ENCODE peak calls at places on chromosomes 6 and 20, in four cellular contexts. X is HCT116, T is brain microvascular endothelial cell, Y is ovary. S is an unnamed sample.

GRCh38 chr6:137350857-137351256 is 131.7 kb upstream of the IFNGR1 start:
- DNase-seq in Y (no peak), T (no peak), X (no peak), S (no peak)

GRCh38 chr20:4052554-4052953 is 37.2 kb upstream of the RNF24 start:
- DNase-seq in X (no peak), Y (no peak), T (no peak), S (no peak)

GRCh38 chr20:1754749-1755148 is 97.2 kb upstream of the SIRPG start:
- DNase-seq in T (no peak), X (no peak), Y (no peak), S (no peak)

GRCh38 chr6:43575772-43576551 is at the start of the genes POLH and XPO5:
- DNase-seq in T (peak; percentile 81), X (peak; percentile 81), Y (peak; percentile 94), S (peak; percentile 94)

GRCh38 chr6:170437719-170438401 is 115.2 kb downstream of the PSMB1 start:
- DNase-seq in T (no peak), Y (no peak), X (no peak), S (no peak)

GRCh38 chr6:169145991-169146501 is 107.6 kb downstream of the THBS2 start:
- DNase-seq in T (no peak), X (no peak), Y (no peak), S (no peak)

GRCh38 chr20:16714765-16715164 is 15.1 kb upstream of the SNRPB2 start:
- DNase-seq in X (no peak), Y (no peak), T (no peak), S (no peak)

GRCh38 chr6:1635305-1636010 is 25.7 kb downstream of the FOXC1 start:
- DNase-seq in T (no peak), X (no peak), Y (no peak), S (no peak)

GRCh38 chr6:842141-842540 is 149.2 kb upstream of the EXOC2 start:
- DNase-seq in T (no peak), X (no peak), Y (no peak), S (no peak)

GRCh38 chr20:37627060-37627766 is 66.6 kb upstream of the CTNNBL1 start:
- DNase-seq in Y (peak; percentile 66), X (peak; percentile 8), T (peak; percentile 42), S (peak; percentile 85)

GRCh38 chr6:136037246-136037884 is 185.9 kb downstream of the PDE7B start:
- DNase-seq in Y (peak; percentile 50), X (no peak), T (no peak), S (peak; percentile 76)

GRCh38 chr6:137363805-137364138 is 130.4 kb downstream of the OLIG3 start:
- DNase-seq in X (no peak), T (peak; percentile 11), Y (no peak), S (no peak)

GRCh38 chr20:38806855-38807655 is 1.6 kb downstream of the PPP1R16B start:
- DNase-seq in T (no peak), Y (no peak), X (no peak), S (no peak)

GRCh38 chr20:24648481-24648880 is 179.1 kb downstream of the SYNDIG1 start:
- DNase-seq in T (no peak), X (no peak), Y (no peak), S (peak; percentile 54)

GRCh38 chr6:28765978-28766351 is 157.8 kb downstream of the TRIM27 start:
- DNase-seq in T (no peak), X (no peak), Y (no peak), S (no peak)

GRCh38 chr6:101605874-101606273 is 212.4 kb downstream of the GRIK2 start:
- DNase-seq in X (peak; percentile 58), Y (no peak), T (no peak), S (no peak)

GRCh38 chr6:101607286-101607685 is 213.8 kb downstream of the GRIK2 start:
- DNase-seq in Y (no peak), T (no peak), X (no peak), S (no peak)

GRCh38 chr6:101608724-101609123 is 215.2 kb downstream of the GRIK2 start:
- DNase-seq in X (no peak), T (no peak), Y (no peak), S (no peak)

DNA sequence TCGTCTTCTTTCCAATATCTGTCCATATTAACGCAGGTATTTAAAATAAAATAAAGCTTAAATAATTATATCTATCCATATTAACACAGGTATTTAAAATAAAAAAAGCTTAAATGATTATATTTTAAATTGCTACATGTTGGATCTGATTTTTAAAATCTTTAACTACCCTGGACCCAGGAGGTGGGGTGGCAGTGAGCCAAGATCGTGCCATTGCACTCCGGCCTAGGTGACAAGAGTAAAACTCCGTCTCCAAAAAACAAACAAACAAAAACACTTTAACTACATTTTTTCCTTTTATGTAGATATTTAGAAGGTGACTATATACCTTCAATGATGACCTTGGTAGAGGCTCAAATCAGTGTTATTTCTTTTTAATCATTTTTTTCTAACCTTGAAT is 211.9 kb downstream of the GRIK2 start:
- DNase-seq in Y (no peak), T (no peak), X (no peak), S (no peak)
- TF ChIP-seq CTCF in Y (no peak), T (no peak), X (no peak), S (no peak)

DNA sequence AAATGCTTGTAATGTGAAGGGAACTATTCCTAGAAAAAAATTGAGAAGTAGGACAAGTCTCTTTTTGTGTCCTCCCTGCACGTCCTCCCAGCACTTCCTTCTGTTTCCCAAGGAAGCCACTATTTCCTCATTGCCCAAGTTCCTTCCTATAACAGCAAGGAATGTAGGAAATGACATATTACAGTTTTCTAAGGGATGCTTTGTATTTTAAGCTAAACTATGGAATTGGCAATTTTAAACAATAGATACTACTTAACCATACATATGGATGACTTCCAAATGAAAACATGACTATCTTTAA is 946.3 kb upstream of the CITED2 start:
- DNase-seq in Y (no peak), T (no peak), X (no peak), S (peak; percentile 6)
- H3K36me3 ChIP-seq in Y (no peaks in the 10 kb centered on the region), T (no peaks in the 10 kb centered on the region), X (no peaks in the 10 kb centered on the region), S (no peaks in the 10 kb centered on the region)

DNA sequence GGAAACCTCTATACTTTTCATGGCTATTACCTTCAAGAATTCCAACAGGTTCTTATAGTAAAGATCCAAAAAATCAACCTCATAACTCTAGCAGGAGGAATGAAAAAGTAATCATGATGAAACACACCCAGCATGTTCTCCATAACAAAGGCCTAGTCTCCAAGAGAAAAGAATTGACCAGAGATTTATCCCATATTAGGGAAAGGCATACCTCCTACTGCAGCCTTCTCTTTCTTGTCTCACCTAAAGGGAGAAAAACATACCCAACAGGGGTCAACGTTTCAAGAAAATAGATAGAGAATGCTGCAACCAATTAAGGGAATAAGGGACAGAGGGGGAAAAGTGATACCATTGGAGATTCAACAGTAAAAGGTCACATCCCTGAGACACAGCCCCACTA is 262.5 kb downstream of the FRK start:
- DNase-seq in Y (no peak), T (no peak), X (no peak), S (no peak)
- H3K4me3 ChIP-seq in Y (no peak overlapping the region), T (no peak overlapping the region), X (no peak overlapping the region), S (no peak overlapping the region)

DNA sequence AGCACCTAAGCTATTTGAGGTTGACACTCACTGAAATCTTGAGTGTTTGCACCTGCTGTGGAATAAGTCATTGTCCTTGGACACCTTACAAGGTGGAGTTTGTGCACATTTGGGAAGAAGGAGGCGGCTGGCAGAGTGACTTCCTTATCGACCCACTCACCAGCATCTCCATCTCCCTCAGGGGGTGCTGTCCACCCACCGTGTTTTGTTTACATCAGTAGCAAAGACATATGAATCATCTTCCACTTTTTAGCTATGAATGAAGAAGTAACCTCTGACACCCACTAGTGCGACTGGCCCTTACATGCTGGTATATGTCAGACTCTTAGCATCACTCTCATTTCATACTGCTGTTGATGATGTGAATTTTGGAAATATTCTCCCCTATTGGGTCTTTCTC is 119.5 kb upstream of the SGK1 start:
- DNase-seq in Y (no peak), X (no peak), T (peak; percentile 68), S (no peak)
- TF ChIP-seq CTCF in Y (no peak), X (no peak), T (peak; percentile 49), S (no peak)

DNA sequence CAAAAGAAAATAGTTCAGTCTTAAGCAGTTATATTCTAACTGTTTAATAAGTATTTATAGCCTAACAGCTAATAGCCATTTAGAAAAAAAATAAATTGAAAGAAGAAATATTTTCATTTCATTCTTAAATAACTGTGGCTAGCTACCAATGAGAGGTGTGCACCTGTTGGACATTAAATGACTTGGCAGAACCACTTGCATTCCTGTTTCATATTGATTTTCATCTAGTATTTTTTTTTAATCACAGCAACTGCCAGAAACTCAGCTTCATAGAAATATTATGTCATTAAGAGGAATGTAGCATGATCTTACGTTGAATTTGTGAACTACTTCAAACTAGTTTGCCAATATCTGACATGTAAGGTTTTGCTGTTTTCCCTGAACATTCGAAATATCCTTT is 10.1 kb downstream of the NAA20 start:
- DNase-seq in Y (no peak), T (no peak), X (no peak), S (no peak)
- H3K36me3 ChIP-seq in Y (no peaks in the 10 kb centered on the region), T (peaks cover 18% of the 10 kb centered on the region), X (peaks cover 25% of the 10 kb centered on the region), S (peaks cover 52% of the 10 kb centered on the region)

GRCh38 chr6:108294297-108294786 is 512 bp upstream of the AFG1L start:
- DNase-seq in T (no peak), X (no peak), Y (no peak), S (no peak)

GRCh38 chr6:108295676-108296075 is 822 bp downstream of the AFG1L start:
- DNase-seq in T (no peak), Y (no peak), X (no peak), S (no peak)

GRCh38 chr6:108288742-108289141 is 6.1 kb upstream of the AFG1L start:
- DNase-seq in T (no peak), X (no peak), Y (no peak), S (no peak)

GRCh38 chr6:108294787-108295625 is at the start of gene AFG1L:
- DNase-seq in X (peak; percentile 76), Y (peak; percentile 93), T (peak; percentile 87), S (peak; percentile 89)

DNA sequence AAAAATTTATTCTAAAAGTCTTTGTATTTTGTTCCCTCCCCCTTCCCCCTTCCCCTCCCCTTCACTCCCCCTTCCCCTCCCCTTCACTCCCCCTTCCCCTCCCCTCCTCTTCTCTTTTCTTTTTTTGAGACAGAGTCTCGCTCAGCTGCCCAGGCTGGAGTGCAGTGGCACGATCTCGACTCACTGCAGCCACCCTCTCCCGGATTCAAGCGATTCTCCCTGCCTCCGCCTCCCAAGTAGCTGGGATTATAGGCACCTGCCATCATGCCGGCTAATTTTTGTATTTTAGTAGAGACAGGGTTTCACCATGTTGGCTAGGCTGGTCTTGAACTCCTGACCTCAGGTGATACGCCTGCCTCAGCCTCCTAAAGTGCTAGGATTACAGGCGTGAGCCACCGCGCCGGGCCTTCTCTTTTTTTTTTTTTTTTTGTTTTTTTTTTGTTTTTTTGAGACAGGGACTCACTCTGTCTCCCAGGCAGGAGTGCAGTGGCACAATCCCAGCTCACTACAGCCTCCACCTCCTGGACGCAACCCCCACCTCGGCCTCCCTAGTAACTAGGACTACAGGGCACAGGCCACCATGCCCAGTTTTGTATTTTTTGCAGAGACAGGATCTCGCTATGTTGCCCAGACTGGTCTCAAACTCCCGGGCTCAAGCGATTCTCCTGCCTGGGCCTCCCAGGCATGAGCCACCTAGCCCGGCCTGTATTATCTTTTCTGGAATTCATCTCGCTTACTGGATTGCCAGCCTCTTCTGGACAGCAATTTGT is 1.1 kb upstream of the AFG1L start:
- DNase-seq in T (no peak), X (no peak), Y (peak; percentile 35), S (no peak)
- H3K4me3 ChIP-seq in T (peak overlapping the region; percentile 97), X (peak overlapping the region; percentile 67), Y (no peak overlapping the region), S (peak overlapping the region; percentile 64)